ENCODE peak calls at places on chromosomes 16 and 17, in ten cellular contexts. One of them, this sample, is unnamed.

GRCh38 chr16:69941251-69942098 is 9.7 kb upstream of the CLEC18A start:
- DNase-seq in uterus: no peak
- DNase-seq in tibial artery: no peak
- DNase-seq in right lobe of liver: peak
- DNase-seq in prostate gland: no peak
- DNase-seq in IMR-90: no peak
- DNase-seq in stomach: no peak
- DNase-seq in Peyer's patch: peak
- DNase-seq in CD4-positive, alpha-beta T cell: no peak
- DNase-seq in caudate nucleus: no peak
- DNase-seq in this sample: no peak

GRCh38 chr16:57091200-57091989 is 988 bp upstream of the CPNE2 start:
- DNase-seq in stomach: peak
- DNase-seq in caudate nucleus: peak
- DNase-seq in Peyer's patch: peak
- DNase-seq in prostate gland: no peak
- DNase-seq in IMR-90: peak
- DNase-seq in tibial artery: peak
- DNase-seq in uterus: peak
- DNase-seq in right lobe of liver: no peak
- DNase-seq in CD4-positive, alpha-beta T cell: no peak
- DNase-seq in this sample: no peak

GRCh38 chr16:11546522-11547485 is 39.9 kb downstream of the LITAF start:
- DNase-seq in tibial artery: no peak
- DNase-seq in IMR-90: peak
- DNase-seq in stomach: no peak
- DNase-seq in prostate gland: no peak
- DNase-seq in caudate nucleus: no peak
- DNase-seq in Peyer's patch: no peak
- DNase-seq in uterus: no peak
- DNase-seq in CD4-positive, alpha-beta T cell: no peak
- DNase-seq in right lobe of liver: no peak
- DNase-seq in this sample: no peak

GRCh38 chr16:78926723-78927200 is 673.8 kb downstream of the MAF start:
- DNase-seq in Peyer's patch: no peak
- DNase-seq in prostate gland: no peak
- DNase-seq in caudate nucleus: no peak
- DNase-seq in right lobe of liver: no peak
- DNase-seq in uterus: no peak
- DNase-seq in CD4-positive, alpha-beta T cell: no peak
- DNase-seq in stomach: no peak
- DNase-seq in tibial artery: no peak
- DNase-seq in IMR-90: no peak
- DNase-seq in this sample: no peak

GRCh38 chr16:68247400-68247799 is 2.2 kb downstream of the PLA2G15 start:
- DNase-seq in tibial artery: no peak
- DNase-seq in Peyer's patch: no peak
- DNase-seq in uterus: no peak
- DNase-seq in right lobe of liver: no peak
- DNase-seq in IMR-90: no peak
- DNase-seq in caudate nucleus: no peak
- DNase-seq in CD4-positive, alpha-beta T cell: no peak
- DNase-seq in stomach: no peak
- DNase-seq in prostate gland: no peak
- DNase-seq in this sample: no peak

GRCh38 chr17:43599835-43600234 is 53.7 kb upstream of the ETV4 start:
- DNase-seq in IMR-90: peak
- DNase-seq in stomach: no peak
- DNase-seq in CD4-positive, alpha-beta T cell: no peak
- DNase-seq in right lobe of liver: no peak
- DNase-seq in Peyer's patch: no peak
- DNase-seq in caudate nucleus: no peak
- DNase-seq in tibial artery: peak
- DNase-seq in uterus: no peak
- DNase-seq in prostate gland: no peak
- DNase-seq in this sample: no peak

GRCh38 chr16:19715566-19715965 is 2.5 kb downstream of the KNOP1 start:
- DNase-seq in uterus: no peak
- DNase-seq in stomach: no peak
- DNase-seq in tibial artery: no peak
- DNase-seq in IMR-90: no peak
- DNase-seq in prostate gland: no peak
- DNase-seq in Peyer's patch: no peak
- DNase-seq in right lobe of liver: no peak
- DNase-seq in caudate nucleus: no peak
- DNase-seq in CD4-positive, alpha-beta T cell: no peak
- DNase-seq in this sample: no peak

GRCh38 chr17:71528210-71528609 is 592.6 kb upstream of the SOX9 start:
- DNase-seq in prostate gland: no peak
- DNase-seq in right lobe of liver: no peak
- DNase-seq in uterus: no peak
- DNase-seq in Peyer's patch: no peak
- DNase-seq in caudate nucleus: no peak
- DNase-seq in stomach: no peak
- DNase-seq in CD4-positive, alpha-beta T cell: no peak
- DNase-seq in IMR-90: no peak
- DNase-seq in tibial artery: no peak
- DNase-seq in this sample: no peak

GRCh38 chr16:46747777-46748651 is at the start of gene MYLK3:
- DNase-seq in uterus: no peak
- DNase-seq in Peyer's patch: no peak
- DNase-seq in right lobe of liver: no peak
- DNase-seq in CD4-positive, alpha-beta T cell: no peak
- DNase-seq in tibial artery: no peak
- DNase-seq in IMR-90: no peak
- DNase-seq in stomach: no peak
- DNase-seq in prostate gland: no peak
- DNase-seq in caudate nucleus: no peak
- DNase-seq in this sample: no peak

GRCh38 chr16:25298165-25298872 is 40.7 kb upstream of the ZKSCAN2 start:
- DNase-seq in caudate nucleus: no peak
- DNase-seq in stomach: no peak
- DNase-seq in IMR-90: no peak
- DNase-seq in right lobe of liver: no peak
- DNase-seq in uterus: no peak
- DNase-seq in prostate gland: no peak
- DNase-seq in Peyer's patch: no peak
- DNase-seq in CD4-positive, alpha-beta T cell: no peak
- DNase-seq in tibial artery: no peak
- DNase-seq in this sample: no peak

GRCh38 chr17:29612404-29613370 is 10.0 kb downstream of the CORO6 start:
- DNase-seq in tibial artery: no peak
- DNase-seq in stomach: no peak
- DNase-seq in right lobe of liver: no peak
- DNase-seq in CD4-positive, alpha-beta T cell: no peak
- DNase-seq in Peyer's patch: no peak
- DNase-seq in prostate gland: no peak
- DNase-seq in IMR-90: no peak
- DNase-seq in uterus: no peak
- DNase-seq in caudate nucleus: no peak
- DNase-seq in this sample: no peak

GRCh38 chr16:73599870-73600269 is 551.9 kb upstream of the ZFHX3 start:
- DNase-seq in CD4-positive, alpha-beta T cell: no peak
- DNase-seq in caudate nucleus: no peak
- DNase-seq in Peyer's patch: no peak
- DNase-seq in IMR-90: no peak
- DNase-seq in uterus: no peak
- DNase-seq in stomach: no peak
- DNase-seq in prostate gland: no peak
- DNase-seq in right lobe of liver: no peak
- DNase-seq in tibial artery: no peak
- DNase-seq in this sample: no peak

GRCh38 chr16:73610605-73611177 is 562.8 kb upstream of the ZFHX3 start:
- DNase-seq in tibial artery: no peak
- DNase-seq in Peyer's patch: no peak
- DNase-seq in right lobe of liver: no peak
- DNase-seq in uterus: no peak
- DNase-seq in stomach: no peak
- DNase-seq in caudate nucleus: no peak
- DNase-seq in CD4-positive, alpha-beta T cell: no peak
- DNase-seq in IMR-90: no peak
- DNase-seq in prostate gland: no peak
- DNase-seq in this sample: no peak

GRCh38 chr16:73610160-73610559 is 562.2 kb upstream of the ZFHX3 start:
- DNase-seq in stomach: no peak
- DNase-seq in uterus: no peak
- DNase-seq in Peyer's patch: no peak
- DNase-seq in right lobe of liver: no peak
- DNase-seq in prostate gland: no peak
- DNase-seq in IMR-90: no peak
- DNase-seq in CD4-positive, alpha-beta T cell: no peak
- DNase-seq in tibial artery: no peak
- DNase-seq in caudate nucleus: no peak
- DNase-seq in this sample: no peak

GRCh38 chr16:73601911-73602310 is 554.0 kb upstream of the ZFHX3 start:
- DNase-seq in prostate gland: no peak
- DNase-seq in caudate nucleus: no peak
- DNase-seq in tibial artery: no peak
- DNase-seq in uterus: no peak
- DNase-seq in IMR-90: no peak
- DNase-seq in right lobe of liver: no peak
- DNase-seq in CD4-positive, alpha-beta T cell: no peak
- DNase-seq in stomach: no peak
- DNase-seq in Peyer's patch: no peak
- DNase-seq in this sample: no peak

GRCh38 chr16:73605309-73605708 is 557.4 kb upstream of the ZFHX3 start:
- DNase-seq in right lobe of liver: no peak
- DNase-seq in caudate nucleus: no peak
- DNase-seq in prostate gland: no peak
- DNase-seq in stomach: no peak
- DNase-seq in tibial artery: no peak
- DNase-seq in CD4-positive, alpha-beta T cell: no peak
- DNase-seq in Peyer's patch: no peak
- DNase-seq in IMR-90: no peak
- DNase-seq in uterus: no peak
- DNase-seq in this sample: no peak
- H3K27ac ChIP-seq in right lobe of liver: no peak
- H3K27ac ChIP-seq in caudate nucleus: no peak
- H3K27ac ChIP-seq in prostate gland: no peak
- H3K27ac ChIP-seq in stomach: no peak
- H3K27ac ChIP-seq in tibial artery: no peak
- H3K27ac ChIP-seq in CD4-positive, alpha-beta T cell: no peak
- H3K27ac ChIP-seq in Peyer's patch: no peak
- H3K27ac ChIP-seq in IMR-90: no peak
- H3K27ac ChIP-seq in uterus: no peak
- H3K27ac ChIP-seq in this sample: no peak

GRCh38 chr16:72910875-72911274 is 137.1 kb downstream of the ZFHX3 start:
- DNase-seq in CD4-positive, alpha-beta T cell: no peak
- DNase-seq in right lobe of liver: no peak
- DNase-seq in tibial artery: no peak
- DNase-seq in IMR-90: no peak
- DNase-seq in uterus: no peak
- DNase-seq in caudate nucleus: no peak
- DNase-seq in Peyer's patch: no peak
- DNase-seq in prostate gland: no peak
- DNase-seq in stomach: no peak
- DNase-seq in this sample: no peak
- H3K27ac ChIP-seq in CD4-positive, alpha-beta T cell: no peak
- H3K27ac ChIP-seq in right lobe of liver: no peak
- H3K27ac ChIP-seq in tibial artery: no peak
- H3K27ac ChIP-seq in IMR-90: no peak
- H3K27ac ChIP-seq in uterus: no peak
- H3K27ac ChIP-seq in caudate nucleus: no peak
- H3K27ac ChIP-seq in Peyer's patch: no peak
- H3K27ac ChIP-seq in prostate gland: no peak
- H3K27ac ChIP-seq in stomach: no peak
- H3K27ac ChIP-seq in this sample: no peak

DNA sequence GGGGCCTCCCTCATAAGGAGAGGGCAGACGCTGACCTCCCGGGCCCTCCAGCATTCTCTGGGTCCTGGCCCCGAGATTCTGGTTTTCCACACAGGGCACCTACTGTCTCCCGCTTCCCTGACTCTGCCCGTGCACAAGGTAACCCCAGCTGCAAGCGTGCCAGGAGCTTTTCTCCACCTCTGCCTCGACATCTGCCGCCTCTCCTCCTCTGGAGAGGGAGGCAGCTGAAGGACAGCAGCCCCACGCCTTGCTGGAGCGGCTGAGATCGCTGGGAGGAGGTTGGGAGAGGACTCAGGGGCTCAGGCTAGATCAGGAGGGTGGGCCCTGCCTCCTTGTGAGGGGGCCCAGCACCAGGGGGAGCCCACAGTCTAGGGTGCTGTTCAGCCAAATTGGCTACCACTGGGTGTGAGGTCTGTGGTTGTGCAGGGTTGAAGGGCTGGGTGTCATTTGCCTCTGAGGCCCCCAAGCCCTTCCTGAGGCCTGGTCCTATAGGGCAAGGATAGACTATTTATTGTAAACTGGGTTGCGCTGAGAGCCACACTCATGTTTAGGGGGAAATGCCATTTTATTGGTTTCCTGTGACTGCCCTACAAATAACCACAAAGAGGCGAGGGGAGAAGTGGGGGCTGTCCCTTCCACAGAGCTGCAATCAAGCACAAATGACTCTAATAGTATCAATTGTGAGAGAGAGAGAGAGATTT is 3.4 kb upstream of the ZCCHC14 start:
- DNase-seq in IMR-90: no peak
- DNase-seq in uterus: no peak
- DNase-seq in right lobe of liver: no peak
- DNase-seq in prostate gland: no peak
- DNase-seq in stomach: no peak
- DNase-seq in caudate nucleus: no peak
- DNase-seq in tibial artery: no peak
- DNase-seq in Peyer's patch: peak
- DNase-seq in CD4-positive, alpha-beta T cell: no peak
- DNase-seq in this sample: no peak
- H3K27ac ChIP-seq in IMR-90: no peak
- H3K27ac ChIP-seq in uterus: no peak
- H3K27ac ChIP-seq in right lobe of liver: peak
- H3K27ac ChIP-seq in prostate gland: no peak
- H3K27ac ChIP-seq in stomach: no peak
- H3K27ac ChIP-seq in caudate nucleus: no peak
- H3K27ac ChIP-seq in tibial artery: no peak
- H3K27ac ChIP-seq in Peyer's patch: peak
- H3K27ac ChIP-seq in CD4-positive, alpha-beta T cell: no peak
- H3K27ac ChIP-seq in this sample: no peak

GRCh38 chr16:72999541-73000019 is 48.3 kb downstream of the ZFHX3 start:
- DNase-seq in right lobe of liver: no peak
- DNase-seq in IMR-90: no peak
- DNase-seq in stomach: no peak
- DNase-seq in CD4-positive, alpha-beta T cell: no peak
- DNase-seq in caudate nucleus: no peak
- DNase-seq in uterus: no peak
- DNase-seq in tibial artery: no peak
- DNase-seq in Peyer's patch: no peak
- DNase-seq in prostate gland: no peak
- DNase-seq in this sample: no peak
- H3K27ac ChIP-seq in right lobe of liver: no peak
- H3K27ac ChIP-seq in IMR-90: no peak
- H3K27ac ChIP-seq in stomach: peak
- H3K27ac ChIP-seq in CD4-positive, alpha-beta T cell: no peak
- H3K27ac ChIP-seq in caudate nucleus: peak
- H3K27ac ChIP-seq in uterus: no peak
- H3K27ac ChIP-seq in tibial artery: peak
- H3K27ac ChIP-seq in Peyer's patch: no peak
- H3K27ac ChIP-seq in prostate gland: peak
- H3K27ac ChIP-seq in this sample: no peak

GRCh38 chr17:65000798-65001197 is 55.7 kb downstream of the GNA13 start:
- DNase-seq in uterus: no peak
- DNase-seq in Peyer's patch: no peak
- DNase-seq in prostate gland: no peak
- DNase-seq in IMR-90: no peak
- DNase-seq in stomach: no peak
- DNase-seq in CD4-positive, alpha-beta T cell: no peak
- DNase-seq in caudate nucleus: no peak
- DNase-seq in tibial artery: no peak
- DNase-seq in right lobe of liver: no peak
- DNase-seq in this sample: no peak
- H3K27ac ChIP-seq in uterus: no peak
- H3K27ac ChIP-seq in Peyer's patch: no peak
- H3K27ac ChIP-seq in prostate gland: no peak
- H3K27ac ChIP-seq in IMR-90: no peak
- H3K27ac ChIP-seq in stomach: no peak
- H3K27ac ChIP-seq in CD4-positive, alpha-beta T cell: no peak
- H3K27ac ChIP-seq in caudate nucleus: no peak
- H3K27ac ChIP-seq in tibial artery: no peak
- H3K27ac ChIP-seq in right lobe of liver: no peak
- H3K27ac ChIP-seq in this sample: no peak